ENCODE peak calls at places on chromosome 7, in four cellular contexts. One of them, this sample, is unnamed. For H3K4me1, the result is how much of the 10 kb centered on the place peaks cover.

GRCh38 chr7:7148799-7149481 is 33.4 kb upstream of the C1GALT1 start:
- DNase-seq in breast epithelium: no peak
- DNase-seq in ovary: no peak
- DNase-seq in RWPE2: no peak
- DNase-seq in this sample: no peak

GRCh38 chr7:2228921-2229320 is 3.8 kb downstream of the MAD1L1 start:
- DNase-seq in ovary: no peak
- DNase-seq in RWPE2: no peak
- DNase-seq in breast epithelium: no peak
- DNase-seq in this sample: no peak

GRCh38 chr7:7190142-7190541 is 7.8 kb downstream of the C1GALT1 start:
- DNase-seq in ovary: no peak
- DNase-seq in RWPE2: no peak
- DNase-seq in breast epithelium: no peak
- DNase-seq in this sample: no peak

GRCh38 chr7:120949393-120949799 is 1.2 kb upstream of the ING3 start:
- DNase-seq in RWPE2: no peak
- DNase-seq in breast epithelium: no peak
- DNase-seq in ovary: no peak
- DNase-seq in this sample: no peak

GRCh38 chr7:145692237-145692950 is 424.2 kb upstream of the CNTNAP2 start:
- DNase-seq in RWPE2: no peak
- DNase-seq in breast epithelium: no peak
- DNase-seq in ovary: no peak
- DNase-seq in this sample: no peak

GRCh38 chr7:149869291-149869650 is 4.5 kb upstream of the ATP6V0E2 start:
- DNase-seq in breast epithelium: no peak
- DNase-seq in ovary: no peak
- DNase-seq in RWPE2: no peak
- DNase-seq in this sample: no peak

GRCh38 chr7:2452074-2452507 is 24.1 kb downstream of the GRIFIN start:
- DNase-seq in breast epithelium: no peak
- DNase-seq in RWPE2: no peak
- DNase-seq in ovary: no peak
- DNase-seq in this sample: no peak

GRCh38 chr7:147485660-147486210 is 1104.8 kb upstream of the C7orf33 start:
- DNase-seq in ovary: no peak
- DNase-seq in breast epithelium: no peak
- DNase-seq in RWPE2: no peak
- DNase-seq in this sample: no peak

GRCh38 chr7:82081644-82082224 is 311.9 kb upstream of the HGF start:
- DNase-seq in RWPE2: no peak
- DNase-seq in breast epithelium: no peak
- DNase-seq in ovary: no peak
- DNase-seq in this sample: no peak

GRCh38 chr7:22665816-22666375 is 61.1 kb upstream of the IL6 start:
- DNase-seq in breast epithelium: no peak
- DNase-seq in RWPE2: no peak
- DNase-seq in ovary: no peak
- DNase-seq in this sample: no peak

GRCh38 chr7:29563590-29564454 is at the start of gene PRR15:
- DNase-seq in breast epithelium: peak
- DNase-seq in ovary: peak
- DNase-seq in RWPE2: peak
- DNase-seq in this sample: peak

GRCh38 chr7:23490357-23491131 is 20.3 kb upstream of the IGF2BP3 start:
- DNase-seq in breast epithelium: no peak
- DNase-seq in RWPE2: no peak
- DNase-seq in ovary: peak
- DNase-seq in this sample: no peak

GRCh38 chr7:99375070-99375807 is 709 bp downstream of the ARPC1B start:
- DNase-seq in breast epithelium: peak
- DNase-seq in ovary: peak
- DNase-seq in RWPE2: no peak
- DNase-seq in this sample: peak

GRCh38 chr7:3861941-3862340 is 560.9 kb downstream of the SDK1 start:
- DNase-seq in ovary: no peak
- DNase-seq in RWPE2: no peak
- DNase-seq in breast epithelium: no peak
- DNase-seq in this sample: no peak

GRCh38 chr7:25647007-25647406 is 418.7 kb upstream of the NPVF start:
- DNase-seq in RWPE2: no peak
- DNase-seq in breast epithelium: no peak
- DNase-seq in ovary: no peak
- DNase-seq in this sample: no peak

GRCh38 chr7:82294258-82294855 is 149.2 kb downstream of the CACNA2D1 start:
- DNase-seq in ovary: no peak
- DNase-seq in breast epithelium: no peak
- DNase-seq in RWPE2: no peak
- DNase-seq in this sample: no peak

GRCh38 chr7:73896454-73896853 is 35.5 kb downstream of the TMEM270 start:
- DNase-seq in breast epithelium: no peak
- DNase-seq in RWPE2: no peak
- DNase-seq in ovary: no peak
- DNase-seq in this sample: no peak

GRCh38 chr7:1843271-1843861 is 173.3 kb downstream of the ELFN1 start:
- DNase-seq in ovary: peak
- DNase-seq in breast epithelium: no peak
- DNase-seq in RWPE2: peak
- DNase-seq in this sample: no peak

GRCh38 chr7:141073641-141074161 is at the start of gene TMEM178B:
- DNase-seq in RWPE2: no peak
- DNase-seq in ovary: no peak
- DNase-seq in breast epithelium: no peak
- DNase-seq in this sample: peak

GRCh38 chr7:32059289-32060045 is 10.7 kb downstream of the PDE1C start:
- DNase-seq in ovary: no peak
- DNase-seq in RWPE2: no peak
- DNase-seq in breast epithelium: no peak
- DNase-seq in this sample: no peak

GRCh38 chr7:29192811-29193210 is 1.8 kb upstream of the CHN2 start:
- DNase-seq in breast epithelium: no peak
- DNase-seq in RWPE2: no peak
- DNase-seq in ovary: no peak
- DNase-seq in this sample: no peak

GRCh38 chr7:114785496-114785895 is 136.4 kb upstream of the MDFIC start:
- DNase-seq in breast epithelium: no peak
- DNase-seq in RWPE2: no peak
- DNase-seq in ovary: no peak
- DNase-seq in this sample: no peak

GRCh38 chr7:104956753-104957450 is 57.1 kb upstream of the KMT2E start:
- DNase-seq in ovary: no peak
- DNase-seq in RWPE2: no peak
- DNase-seq in breast epithelium: no peak
- DNase-seq in this sample: no peak

GRCh38 chr7:104955276-104955675 is 58.7 kb upstream of the KMT2E start:
- DNase-seq in RWPE2: no peak
- DNase-seq in ovary: no peak
- DNase-seq in breast epithelium: no peak
- DNase-seq in this sample: no peak

GRCh38 chr7:104962781-104963180 is 51.2 kb upstream of the KMT2E start:
- DNase-seq in RWPE2: peak
- DNase-seq in breast epithelium: no peak
- DNase-seq in ovary: no peak
- DNase-seq in this sample: no peak

GRCh38 chr7:104960741-104961479 is 53.1 kb upstream of the KMT2E start:
- DNase-seq in ovary: no peak
- DNase-seq in breast epithelium: no peak
- DNase-seq in RWPE2: no peak
- DNase-seq in this sample: peak

GRCh38 chr7:104958278-104958903 is 55.6 kb upstream of the KMT2E start:
- DNase-seq in RWPE2: no peak
- DNase-seq in breast epithelium: no peak
- DNase-seq in ovary: no peak
- DNase-seq in this sample: no peak
- H3K4me1 ChIP-seq in RWPE2: under half
- H3K4me1 ChIP-seq in breast epithelium: under half
- H3K4me1 ChIP-seq in ovary: under half
- H3K4me1 ChIP-seq in this sample: under half

GRCh38 chr7:92783260-92783911 is 53.0 kb downstream of the CDK6 start:
- DNase-seq in RWPE2: no peak
- DNase-seq in breast epithelium: no peak
- DNase-seq in ovary: no peak
- DNase-seq in this sample: no peak
- H3K27ac ChIP-seq in RWPE2: peak
- H3K27ac ChIP-seq in breast epithelium: no peak
- H3K27ac ChIP-seq in ovary: no peak
- H3K27ac ChIP-seq in this sample: no peak

GRCh38 chr7:79453266-79453557 is 255 bp downstream of the MAGI2 start:
- DNase-seq in ovary: no peak
- DNase-seq in breast epithelium: no peak
- DNase-seq in RWPE2: no peak
- DNase-seq in this sample: no peak

GRCh38 chr7:79454325-79454960 is 976 bp upstream of the MAGI2 start:
- DNase-seq in RWPE2: no peak
- DNase-seq in breast epithelium: no peak
- DNase-seq in ovary: peak
- DNase-seq in this sample: peak

GRCh38 chr7:79452495-79453265 is 787 bp downstream of the MAGI2 start:
- DNase-seq in RWPE2: peak
- DNase-seq in ovary: peak
- DNase-seq in breast epithelium: no peak
- DNase-seq in this sample: peak

GRCh38 chr7:79455173-79455790 is 1.8 kb upstream of the MAGI2 start:
- DNase-seq in ovary: no peak
- DNase-seq in RWPE2: no peak
- DNase-seq in breast epithelium: no peak
- DNase-seq in this sample: no peak

GRCh38 chr7:79453558-79454324 is at the start of gene MAGI2:
- DNase-seq in ovary: peak
- DNase-seq in RWPE2: peak
- DNase-seq in breast epithelium: peak
- DNase-seq in this sample: peak
- H3K4me1 ChIP-seq in ovary: under half
- H3K4me1 ChIP-seq in RWPE2: under half
- H3K4me1 ChIP-seq in breast epithelium: under half
- H3K4me1 ChIP-seq in this sample: under half

GRCh38 chr7:151540146-151540545 is 20.5 kb upstream of the RHEB start:
- DNase-seq in RWPE2: no peak
- DNase-seq in breast epithelium: no peak
- DNase-seq in ovary: no peak
- DNase-seq in this sample: no peak

GRCh38 chr7:151537818-151538561 is 18.3 kb upstream of the RHEB start:
- DNase-seq in breast epithelium: no peak
- DNase-seq in RWPE2: no peak
- DNase-seq in ovary: peak
- DNase-seq in this sample: peak

GRCh38 chr7:151542606-151543130 is 23.0 kb upstream of the RHEB start:
- DNase-seq in ovary: no peak
- DNase-seq in RWPE2: no peak
- DNase-seq in breast epithelium: no peak
- DNase-seq in this sample: no peak

GRCh38 chr7:151541709-151542499 is 22.2 kb upstream of the RHEB start:
- DNase-seq in breast epithelium: no peak
- DNase-seq in RWPE2: no peak
- DNase-seq in ovary: no peak
- DNase-seq in this sample: no peak

GRCh38 chr7:151539055-151539714 is 19.5 kb upstream of the RHEB start:
- DNase-seq in breast epithelium: no peak
- DNase-seq in RWPE2: no peak
- DNase-seq in ovary: no peak
- DNase-seq in this sample: no peak
- H3K27ac ChIP-seq in breast epithelium: no peak
- H3K27ac ChIP-seq in RWPE2: no peak
- H3K27ac ChIP-seq in ovary: no peak
- H3K27ac ChIP-seq in this sample: peak

DNA sequence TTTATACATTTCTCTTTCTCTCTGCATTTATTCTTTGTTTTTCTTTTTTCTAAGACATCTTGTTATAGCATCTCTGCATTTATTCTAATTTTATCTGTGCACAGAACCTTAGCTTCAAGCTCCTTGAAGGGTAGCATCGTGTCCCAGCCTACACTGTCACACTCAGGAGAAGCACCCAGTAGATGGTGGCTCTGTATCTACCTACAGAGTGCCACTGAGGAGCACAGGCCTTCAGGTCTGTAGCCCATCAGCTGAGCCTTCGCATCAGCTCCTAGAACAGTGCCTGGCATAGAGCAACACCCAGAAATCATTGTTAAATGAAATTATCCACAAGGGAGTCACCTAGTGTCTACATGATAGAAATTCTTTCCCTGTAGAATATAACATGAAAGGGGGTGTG is 203.0 kb upstream of the KLF14 start:
- DNase-seq in RWPE2: no peak
- DNase-seq in breast epithelium: no peak
- DNase-seq in ovary: no peak
- DNase-seq in this sample: no peak
- H3K4me1 ChIP-seq in RWPE2: under half
- H3K4me1 ChIP-seq in breast epithelium: under half
- H3K4me1 ChIP-seq in ovary: under half
- H3K4me1 ChIP-seq in this sample: under half

GRCh38 chr7:105875505-105875904 is 894 bp downstream of the ATXN7L1 start:
- DNase-seq in ovary: no peak
- DNase-seq in RWPE2: no peak
- DNase-seq in breast epithelium: no peak
- DNase-seq in this sample: no peak
- H3K27ac ChIP-seq in ovary: no peak
- H3K27ac ChIP-seq in RWPE2: peak
- H3K27ac ChIP-seq in breast epithelium: no peak
- H3K27ac ChIP-seq in this sample: no peak

DNA sequence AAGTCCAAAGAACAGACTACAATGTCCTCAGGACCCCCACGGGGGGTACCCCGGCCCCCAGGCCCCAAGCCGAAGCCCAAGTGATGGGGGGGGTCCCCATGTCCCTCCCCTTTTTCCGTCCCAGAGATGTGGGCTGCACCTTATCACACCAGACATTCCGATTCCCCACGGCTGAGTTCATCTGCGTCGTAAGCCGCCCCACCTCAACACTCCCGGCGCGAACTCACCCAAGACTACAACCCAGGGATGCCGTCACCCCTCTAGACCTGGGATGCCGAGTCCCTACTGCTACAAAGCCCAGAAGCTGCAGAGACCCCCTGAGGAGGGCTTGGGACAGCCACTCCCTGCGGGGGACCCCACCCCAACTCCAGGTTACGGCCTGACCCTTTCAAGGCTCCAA is 14.5 kb downstream of the PDGFA start:
- DNase-seq in breast epithelium: no peak
- DNase-seq in RWPE2: no peak
- DNase-seq in ovary: peak
- DNase-seq in this sample: no peak
- H3K4me1 ChIP-seq in breast epithelium: under half
- H3K4me1 ChIP-seq in RWPE2: under half
- H3K4me1 ChIP-seq in ovary: under half
- H3K4me1 ChIP-seq in this sample: under half

GRCh38 chr7:130071701-130072622 is 1.6 kb downstream of the KLHDC10 start:
- DNase-seq in ovary: peak
- DNase-seq in breast epithelium: no peak
- DNase-seq in RWPE2: no peak
- DNase-seq in this sample: peak
- H3K27ac ChIP-seq in ovary: no peak
- H3K27ac ChIP-seq in breast epithelium: no peak
- H3K27ac ChIP-seq in RWPE2: peak
- H3K27ac ChIP-seq in this sample: no peak

This sample was measured in prostate gland.